ENCODE peak calls at places on chromosome 2, in five cellular contexts. P is fibroblast of lung, T is HCT116, H is neural progenitor cell, Y is PC-3. O is an unnamed sample.
A peak's percentile ranks its signal among the peaks of the same experiment; 100 is the strongest.

GRCh38 chr2:85429213-85429923 is 10.9 kb downstream of the SH2D6 start:
- DNase-seq in P (no peak), T (no peak), H (no peak), Y (no peak), O (no peak)

GRCh38 chr2:224083631-224084030 is 44.5 kb upstream of the SERPINE2 start:
- DNase-seq in P (no peak), T (no peak), H (no peak), Y (no peak), O (no peak)

GRCh38 chr2:159146930-159147666 is 139.4 kb downstream of the WDSUB1 start:
- DNase-seq in P (no peak), T (peak; percentile 23), H (no peak), Y (peak; percentile 10), O (no peak)

GRCh38 chr2:33598472-33599174 is 476 bp downstream of the FAM98A start:
- DNase-seq in P (peak; percentile 70), T (no peak), H (peak; percentile 52), Y (peak; percentile 49), O (no peak)

GRCh38 chr2:219003267-219003634 is 10.0 kb upstream of the CRYBA2 start:
- DNase-seq in P (no peak), T (no peak), H (no peak), Y (no peak), O (no peak)

GRCh38 chr2:230942371-230942770 is 17.3 kb upstream of the GPR55 start:
- DNase-seq in P (no peak), T (no peak), H (no peak), Y (no peak), O (no peak)

GRCh38 chr2:96823203-96823602 is 7.1 kb downstream of the CNNM3 start:
- DNase-seq in P (no peak), T (no peak), H (no peak), Y (no peak), O (no peak)

GRCh38 chr2:191677091-191677645 is 768 bp upstream of the NABP1 start:
- DNase-seq in P (peak; percentile 97), T (no peak), H (peak; percentile 49), Y (peak; percentile 53), O (no peak)

DNA sequence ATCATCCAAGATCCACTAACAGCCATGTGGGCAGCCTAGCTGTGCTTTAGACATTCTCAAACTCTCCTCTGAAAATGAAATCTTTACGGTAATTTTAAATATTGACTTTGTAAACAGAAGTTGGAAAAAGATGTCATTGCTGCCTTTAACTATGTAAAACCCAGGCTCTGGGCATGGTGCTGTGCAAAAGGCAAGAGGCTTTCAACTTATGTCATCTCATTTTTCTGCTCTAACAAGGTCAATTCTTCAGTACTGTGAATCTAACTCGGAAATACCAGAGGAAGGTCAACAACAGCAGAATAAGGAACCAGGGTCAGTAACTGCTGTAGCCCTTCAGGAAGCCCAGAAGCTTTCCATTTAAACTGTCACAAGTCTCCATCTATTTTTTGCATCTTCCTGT is 37.0 kb upstream of the MPP4 start:
- DNase-seq in P (no peak), T (no peak), H (no peak), Y (no peak), O (no peak)
- H3K36me3 ChIP-seq in P (no peaks in the 10 kb centered on the region), T (peaks cover 10% of the 10 kb centered on the region), H (peaks cover 15% of the 10 kb centered on the region), Y (peaks cover 28% of the 10 kb centered on the region), O (peaks cover 6% of the 10 kb centered on the region)

GRCh38 chr2:23002234-23002633 is 382.7 kb upstream of the KLHL29 start:
- DNase-seq in P (no peak), T (no peak), H (no peak), Y (no peak), O (no peak)

GRCh38 chr2:23005469-23005868 is 379.5 kb upstream of the KLHL29 start:
- DNase-seq in P (no peak), T (no peak), H (no peak), Y (no peak), O (no peak)

GRCh38 chr2:22995576-22995975 is 389.4 kb upstream of the KLHL29 start:
- DNase-seq in P (no peak), T (no peak), H (peak; percentile 26), Y (no peak), O (no peak)

GRCh38 chr2:22998368-22998767 is 386.6 kb upstream of the KLHL29 start:
- DNase-seq in P (no peak), T (no peak), H (no peak), Y (no peak), O (no peak)

DNA sequence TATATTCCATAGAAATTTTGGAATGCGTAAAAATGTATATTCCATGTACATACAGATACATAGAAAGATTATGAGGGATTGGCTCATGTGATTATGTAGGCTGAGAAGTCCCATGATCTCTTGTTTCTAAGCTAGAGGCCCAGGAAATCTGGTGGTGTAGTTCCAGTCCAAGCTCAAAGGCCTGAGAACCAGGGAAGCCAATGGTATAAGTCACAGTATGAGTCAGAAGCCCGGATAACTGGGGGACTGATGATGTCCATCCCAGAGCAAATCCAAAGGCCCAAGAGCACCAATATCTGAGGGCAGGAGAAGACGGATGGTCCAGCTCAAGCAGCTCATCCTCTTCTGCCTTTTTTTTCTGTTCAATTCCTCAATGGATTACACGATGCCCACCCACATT is 385.0 kb upstream of the KLHL29 start:
- DNase-seq in P (no peak), T (no peak), H (no peak), Y (no peak), O (no peak)
- TF ChIP-seq EZH2 in P (no peak), T (no peak), H (no peak), Y (no peak), O (no peak)

DNA sequence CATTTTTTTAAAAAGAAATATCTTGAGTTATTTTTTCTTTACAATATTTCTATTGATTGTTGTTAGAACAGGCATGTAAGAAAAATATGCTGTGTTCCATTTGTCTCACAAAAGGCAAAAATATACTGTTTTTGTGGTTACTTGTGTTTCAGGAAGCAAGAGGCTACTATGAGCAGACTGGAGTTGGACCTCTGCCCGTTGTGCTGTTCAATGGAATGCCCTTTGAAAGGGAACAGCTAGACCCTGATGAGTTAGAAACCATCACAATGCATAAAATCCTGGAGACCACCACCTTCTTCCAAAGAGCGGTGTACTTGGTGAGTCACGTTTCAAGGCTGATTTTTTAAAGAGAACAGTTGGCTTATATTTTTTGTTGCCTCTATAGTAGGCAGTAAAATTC is 54.7 kb downstream of the UGGT1 start:
- DNase-seq in P (peak; percentile 74), T (no peak), H (no peak), Y (no peak), O (no peak)
- H3K36me3 ChIP-seq in P (peaks cover 2% of the 10 kb centered on the region), T (peaks cover 20% of the 10 kb centered on the region), H (peaks cover 9% of the 10 kb centered on the region), Y (peaks cover 31% of the 10 kb centered on the region), O (peaks cover 6% of the 10 kb centered on the region)

DNA sequence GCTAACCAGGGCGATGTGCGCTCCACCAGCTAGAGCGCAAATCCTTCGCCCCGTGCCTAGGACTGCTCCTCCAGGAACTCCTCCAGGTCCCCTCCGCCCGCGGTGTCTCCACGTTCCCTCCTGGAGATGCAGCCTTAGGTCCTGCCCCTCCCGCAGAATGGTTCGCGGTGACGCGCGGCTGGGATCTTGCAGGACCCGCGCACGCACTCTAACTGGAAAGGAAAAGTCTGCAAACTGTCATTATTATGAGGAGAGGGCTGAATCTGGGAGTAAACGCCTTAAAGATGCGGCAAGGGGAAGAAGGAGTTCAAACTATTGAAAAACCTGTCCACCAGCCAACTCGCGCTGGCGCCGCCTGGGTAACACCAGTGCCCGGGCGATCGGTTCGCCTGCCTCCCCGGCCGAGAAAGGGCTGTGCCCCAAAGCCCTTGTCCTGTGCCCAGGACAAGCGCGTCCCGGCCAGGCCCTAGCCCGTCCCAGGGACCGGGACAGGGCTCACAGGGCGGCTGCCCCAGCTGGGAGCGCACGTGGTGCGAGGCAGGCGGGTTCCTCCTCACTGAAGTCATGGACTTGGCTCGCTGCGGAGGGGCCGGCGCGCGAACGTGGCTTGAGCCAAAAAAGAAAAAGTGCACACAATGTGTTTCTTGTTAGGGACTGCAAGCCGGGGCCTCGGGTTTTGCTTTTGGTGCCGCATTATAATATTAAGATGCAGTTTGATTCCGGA is 5.5 kb upstream of the ID2 start:
- DNase-seq in P (peak; percentile 87), T (no peak), H (peak; percentile 26), Y (peak; percentile 53), O (no peak)
- TF ChIP-seq EZH2 in P (no peak), T (no peak), H (no peak), Y (no peak), O (no peak)

GRCh38 chr2:182982934-182983333 is 55.3 kb downstream of the NCKAP1 start:
- DNase-seq in P (no peak), T (no peak), H (no peak), Y (no peak), O (no peak)
- H3K36me3 ChIP-seq in P (no peaks in the 10 kb centered on the region), T (peaks cover 17% of the 10 kb centered on the region), H (peaks cover 21% of the 10 kb centered on the region), Y (peaks cover 45% of the 10 kb centered on the region), O (peaks cover 14% of the 10 kb centered on the region)

DNA sequence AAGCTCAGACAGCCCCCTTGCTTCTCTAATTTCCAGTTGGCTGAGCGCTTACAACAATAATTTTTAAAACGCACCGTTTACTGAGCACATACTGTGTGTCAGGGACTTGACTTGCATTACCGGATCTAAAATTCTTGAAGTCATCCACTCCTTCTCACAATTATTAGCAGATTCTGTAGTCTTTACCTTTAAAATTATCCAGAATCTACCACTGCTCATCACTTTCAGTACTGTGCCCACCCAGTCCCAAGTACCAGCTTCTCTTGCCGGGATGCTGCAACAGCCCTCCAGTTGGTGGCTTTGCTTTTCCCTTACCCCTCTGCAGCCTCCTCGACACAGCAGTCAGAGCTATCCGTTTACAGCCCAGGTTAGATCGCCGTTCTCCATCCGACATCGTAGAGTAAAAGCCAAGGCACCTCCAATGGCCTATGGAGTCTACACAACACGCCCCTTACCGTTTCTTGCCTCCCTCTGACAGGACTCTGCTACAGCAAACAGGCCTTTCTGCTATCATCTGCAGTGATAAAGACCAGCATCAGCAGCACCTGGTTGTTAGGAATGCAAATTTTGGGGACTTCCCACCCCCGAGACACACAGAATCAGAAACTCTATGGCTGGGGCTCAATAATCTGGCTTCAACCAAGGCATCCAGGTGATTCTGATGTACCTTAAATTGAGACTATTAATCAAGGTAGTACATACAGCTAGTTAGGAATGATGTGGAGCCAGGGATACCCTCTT is 75.2 kb upstream of the TSPYL6 start:
- DNase-seq in P (no peak), T (no peak), H (no peak), Y (no peak), O (no peak)
- TF ChIP-seq EZH2 in P (no peak), T (no peak), H (no peak), Y (no peak), O (no peak)

DNA sequence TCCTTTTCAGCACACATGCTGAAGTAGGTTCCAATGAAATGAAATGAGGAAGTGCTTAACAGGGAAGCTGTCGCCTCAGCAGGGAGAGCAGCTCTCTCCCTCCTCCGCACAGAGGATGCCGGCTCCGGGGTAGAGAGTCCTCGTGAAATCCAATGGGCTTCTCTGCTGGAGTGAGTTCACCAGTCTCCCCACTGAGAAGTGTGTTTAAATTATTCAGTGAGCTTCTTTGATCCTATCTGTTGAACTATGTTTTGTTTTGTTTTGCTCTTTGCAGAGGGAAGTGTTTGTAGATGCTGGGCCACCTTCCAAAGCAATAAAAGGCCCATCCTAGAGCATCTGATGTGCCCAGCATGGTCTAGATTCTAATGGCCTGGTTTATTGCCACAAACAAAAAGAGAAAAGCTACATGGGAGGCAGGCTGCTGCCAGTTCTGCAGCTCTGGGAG is 6.8 kb downstream of the PPP1R7 start:
- DNase-seq in P (no peak), T (no peak), H (no peak), Y (no peak), O (no peak)
- H3K36me3 ChIP-seq in P (peaks cover 13% of the 10 kb centered on the region), T (no peaks in the 10 kb centered on the region), H (no peaks in the 10 kb centered on the region), Y (no peaks in the 10 kb centered on the region), O (peaks cover 30% of the 10 kb centered on the region)

GRCh38 chr2:10303634-10304378 is 1.1 kb downstream of the HPCAL1 start:
- DNase-seq in P (peak; percentile 56), T (no peak), H (peak; percentile 76), Y (peak; percentile 52), O (no peak)
- TF ChIP-seq EZH2 in P (no peak), T (no peak), H (peak; percentile 79), Y (no peak), O (no peak)